ENCODE peak calls at places on chromosomes 12 and 14, in five cellular contexts. B is PC-3, E is pancreas, C is cardiac muscle cell, M is IMR-90. Q is an unnamed sample. For H3K27me3 and H3K4me1, the result is how much of the 10 kb centered on the place peaks cover.

GRCh38 chr14:54706768-54707167 is 139.8 kb downstream of the SAMD4A start:
- DNase-seq in E (no peak), M (no peak), B (no peak), C (no peak), Q (no peak)

GRCh38 chr14:39113685-39114072 is 444 bp upstream of the GEMIN2 start:
- DNase-seq in C (no peak), E (no peak), M (no peak), B (no peak), Q (no peak)

GRCh38 chr12:52249511-52250047 is 16.5 kb downstream of the KRT7 start:
- DNase-seq in M (no peak), E (peak), B (no peak), C (no peak), Q (no peak)

GRCh38 chr12:69897744-69898143 is 72.7 kb downstream of the MYRFL start:
- DNase-seq in B (peak), E (no peak), C (no peak), M (peak), Q (no peak)

GRCh38 chr14:63454863-63455622 is 88.1 kb downstream of the PPP2R5E start:
- DNase-seq in E (peak), B (peak), C (no peak), M (peak), Q (no peak)

GRCh38 chr12:62643470-62643869 is 176.8 kb downstream of the MON2 start:
- DNase-seq in E (no peak), C (no peak), M (peak), B (no peak), Q (no peak)

GRCh38 chr12:59067068-59067467 is 146.8 kb upstream of the LRIG3 start:
- DNase-seq in C (no peak), M (peak), E (no peak), B (peak), Q (no peak)

GRCh38 chr14:97177016-97177415 is 379.8 kb downstream of the VRK1 start:
- DNase-seq in B (peak), M (no peak), C (peak), E (no peak), Q (peak)

GRCh38 chr14:96627811-96628775 is 125.9 kb downstream of the PAPOLA start:
- DNase-seq in B (no peak), C (no peak), M (no peak), E (no peak), Q (no peak)

DNA sequence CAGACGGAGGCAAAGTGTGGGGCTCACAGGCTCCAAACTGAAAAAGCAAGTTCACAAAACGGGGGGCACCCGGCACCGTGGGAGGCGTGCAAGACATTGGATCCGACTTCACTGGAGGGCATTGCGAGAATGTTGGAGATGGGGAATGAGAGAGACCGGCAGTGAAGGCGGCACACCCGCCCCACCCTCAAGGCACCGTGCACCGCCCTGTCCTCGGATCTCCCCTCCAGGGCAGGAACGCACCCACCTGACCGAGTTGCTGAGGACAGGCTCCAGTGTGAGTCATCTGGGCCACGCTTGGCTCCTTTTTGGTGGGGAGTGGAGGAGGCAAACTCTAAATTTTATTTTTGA is 207.7 kb downstream of the KIF26A start:
- DNase-seq in C (no peak), E (no peak), M (no peak), B (peak), Q (no peak)
- H3K27me3 ChIP-seq in C (under half), E (under half), M (under half), B (under half), Q (under half)

DNA sequence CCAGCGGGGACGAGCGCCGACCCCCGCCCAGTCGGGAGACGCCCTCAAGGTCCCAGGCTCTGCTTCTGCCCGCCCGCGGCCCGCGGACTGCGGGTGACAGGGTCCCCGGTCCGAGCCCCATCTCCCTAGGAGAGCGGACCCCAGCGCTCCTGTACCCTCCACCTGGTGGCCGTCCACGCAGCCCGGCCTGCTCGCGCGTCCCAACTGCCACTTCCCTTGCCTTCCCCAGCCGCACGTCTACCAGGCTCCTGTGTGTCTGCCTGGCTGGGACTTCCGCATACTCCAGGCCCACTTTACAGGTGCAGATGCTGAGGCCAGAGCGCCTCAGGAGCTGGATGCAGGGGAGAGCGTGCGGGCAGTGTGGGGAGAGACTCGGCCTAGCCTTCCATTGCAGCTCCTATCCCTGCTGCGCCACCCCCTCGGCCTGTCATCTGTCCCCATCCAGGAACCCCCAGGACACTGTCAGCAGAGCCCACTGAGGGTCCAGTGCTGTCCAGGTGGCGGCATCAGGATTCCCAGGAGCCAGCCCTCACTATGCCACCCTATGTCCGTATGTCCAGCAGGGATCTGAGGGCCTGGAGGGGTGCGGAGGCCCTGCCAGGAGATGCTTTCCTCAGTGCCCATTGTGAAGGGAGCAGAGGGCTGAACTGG is 8.0 kb upstream of the ANKRD9 start:
- DNase-seq in C (no peak), E (no peak), B (no peak), M (no peak), Q (no peak)
- H3K4me1 ChIP-seq in C (under half), E (under half), B (under half), M (under half), Q (under half)

GRCh38 chr12:78739653-78740052 is 124.9 kb upstream of the SYT1 start:
- DNase-seq in B (no peak), M (no peak), C (no peak), E (no peak), Q (no peak)
- H3K4me3 ChIP-seq in B (no peak), M (no peak), C (no peak), E (no peak), Q (no peak)

GRCh38 chr14:94470311-94470710 is 5.7 kb downstream of the SERPINA9 start:
- DNase-seq in B (no peak), C (no peak), E (no peak), M (no peak), Q (no peak)
- H3K27me3 ChIP-seq in B (under half), C (under half), E (under half), M (under half), Q (under half)